ENCODE peak calls at places on chromosomes 6 and 20, in four cellular contexts. X is mesenchymal stem cell, E is H9, V is neuronal stem cell. L is an unnamed sample.

GRCh38 chr20:48745330-48745729 is 82.5 kb downstream of the PREX1 start:
- DNase-seq in X (no peak), E (no peak), V (no peak), L (no peak)

GRCh38 chr20:50121858-50122271 is 8.9 kb upstream of the UBE2V1 start:
- DNase-seq in X (no peak), E (peak), V (no peak), L (peak)

GRCh38 chr6:36765943-36766648 is 68.5 kb downstream of the RAB44 start:
- DNase-seq in X (peak), E (peak), V (peak), L (peak)

GRCh38 chr6:130840050-130840449 is 12.8 kb downstream of the SMLR1 start:
- DNase-seq in X (no peak), E (no peak), V (no peak), L (no peak)

GRCh38 chr6:80541886-80542285 is 435.4 kb downstream of the BCKDHB start:
- DNase-seq in X (no peak), E (no peak), V (no peak), L (no peak)

GRCh38 chr6:128508588-128509296 is 11.7 kb downstream of the PTPRK start:
- DNase-seq in X (peak), E (no peak), V (no peak), L (no peak)

GRCh38 chr6:6942826-6943225 is 164.9 kb upstream of the RREB1 start:
- DNase-seq in X (no peak), E (no peak), V (no peak), L (no peak)

GRCh38 chr6:7566031-7566556 is 23.9 kb upstream of the SNRNP48 start:
- DNase-seq in X (no peak), E (no peak), V (no peak), L (no peak)

GRCh38 chr6:431986-432385 is 40.4 kb downstream of the IRF4 start:
- DNase-seq in X (no peak), E (no peak), V (no peak), L (no peak)

GRCh38 chr6:21213492-21213891 is 380.1 kb upstream of the SOX4 start:
- DNase-seq in X (no peak), E (no peak), V (no peak), L (no peak)

GRCh38 chr6:11754625-11755289 is 23.8 kb downstream of the ADTRP start:
- DNase-seq in X (no peak), E (no peak), V (no peak), L (no peak)

GRCh38 chr6:3748208-3748701 is 3.3 kb downstream of the PXDC1 start:
- DNase-seq in X (peak), E (peak), V (peak), L (peak)

GRCh38 chr6:3432416-3432815 is 24.4 kb downstream of the SLC22A23 start:
- DNase-seq in X (no peak), E (no peak), V (no peak), L (no peak)

GRCh38 chr20:1891263-1892121 is 3.7 kb upstream of the SIRPA start:
- DNase-seq in X (no peak), E (no peak), V (no peak), L (peak)

GRCh38 chr20:50015993-50016770 is 33.4 kb downstream of the SNAI1 start:
- DNase-seq in X (peak), E (no peak), V (no peak), L (peak)

GRCh38 chr6:38349795-38350194 is 289.9 kb downstream of the BTBD9 start:
- DNase-seq in X (peak), E (no peak), V (no peak), L (peak)

GRCh38 chr6:15879372-15880261 is 216.8 kb upstream of the DTNBP1 start:
- DNase-seq in X (peak), E (no peak), V (no peak), L (no peak)

GRCh38 chr6:53103993-53104675 is 38.9 kb downstream of the FBXO9 start:
- DNase-seq in X (peak), E (no peak), V (no peak), L (peak)

GRCh38 chr6:46969206-46969605 is 47.5 kb upstream of the ADGRF5 start:
- DNase-seq in X (no peak), E (no peak), V (no peak), L (no peak)

GRCh38 chr20:20755227-20755626 is 42.8 kb upstream of the RALGAPA2 start:
- DNase-seq in X (no peak), E (no peak), V (no peak), L (no peak)

GRCh38 chr20:6966721-6967120 is 199.2 kb downstream of the BMP2 start:
- DNase-seq in X (peak), E (no peak), V (no peak), L (no peak)

GRCh38 chr6:39952170-39952569 is 17.9 kb upstream of the MOCS1 start:
- DNase-seq in X (no peak), E (no peak), V (no peak), L (no peak)

GRCh38 chr6:125075741-125076481 is 77.7 kb upstream of the TPD52L1 start:
- DNase-seq in X (no peak), E (no peak), V (no peak), L (no peak)

GRCh38 chr6:140071115-140071514 is 696.7 kb upstream of the CITED2 start:
- DNase-seq in X (peak), E (no peak), V (no peak), L (no peak)

GRCh38 chr6:20217900-20218299 is 5.6 kb upstream of the MBOAT1 start:
- DNase-seq in X (no peak), E (no peak), V (no peak), L (no peak)

GRCh38 chr20:61260905-61261304 is 8.8 kb downstream of the CDH4 start:
- DNase-seq in X (no peak), E (peak), V (no peak), L (peak)

GRCh38 chr6:166361080-166361429 is 18.7 kb upstream of the SFT2D1 start:
- DNase-seq in X (peak), E (no peak), V (no peak), L (no peak)

GRCh38 chr20:31236953-31237352 is 20.5 kb upstream of the DEFB115 start:
- DNase-seq in X (no peak), E (no peak), V (no peak), L (no peak)

GRCh38 chr6:100704941-100705340 is 176.2 kb downstream of the ASCC3 start:
- DNase-seq in X (no peak), E (no peak), V (no peak), L (no peak)

GRCh38 chr20:60000271-60001026 is 42.2 kb downstream of the CDH26 start:
- DNase-seq in X (no peak), E (no peak), V (no peak), L (no peak)

GRCh38 chr6:161228911-161229591 is 44.8 kb downstream of the AGPAT4 start:
- DNase-seq in X (peak), E (no peak), V (peak), L (peak)

GRCh38 chr20:38094968-38095689 is 61.6 kb downstream of the RPRD1B start:
- DNase-seq in X (peak), E (no peak), V (no peak), L (no peak)

GRCh38 chr6:32153252-32153834 is 598 bp upstream of the PPT2 start:
- DNase-seq in X (peak), E (peak), V (no peak), L (peak)

GRCh38 chr6:32151131-32151884 is 431 bp downstream of the PRRT1 start:
- DNase-seq in X (no peak), E (no peak), V (no peak), L (no peak)

GRCh38 chr6:32153835-32154513 is at the start of gene PPT2:
- DNase-seq in X (peak), E (peak), V (peak), L (peak)

GRCh38 chr6:32151885-32152311 is at the start of gene PRRT1:
- DNase-seq in X (peak), E (no peak), V (no peak), L (peak)

DNA sequence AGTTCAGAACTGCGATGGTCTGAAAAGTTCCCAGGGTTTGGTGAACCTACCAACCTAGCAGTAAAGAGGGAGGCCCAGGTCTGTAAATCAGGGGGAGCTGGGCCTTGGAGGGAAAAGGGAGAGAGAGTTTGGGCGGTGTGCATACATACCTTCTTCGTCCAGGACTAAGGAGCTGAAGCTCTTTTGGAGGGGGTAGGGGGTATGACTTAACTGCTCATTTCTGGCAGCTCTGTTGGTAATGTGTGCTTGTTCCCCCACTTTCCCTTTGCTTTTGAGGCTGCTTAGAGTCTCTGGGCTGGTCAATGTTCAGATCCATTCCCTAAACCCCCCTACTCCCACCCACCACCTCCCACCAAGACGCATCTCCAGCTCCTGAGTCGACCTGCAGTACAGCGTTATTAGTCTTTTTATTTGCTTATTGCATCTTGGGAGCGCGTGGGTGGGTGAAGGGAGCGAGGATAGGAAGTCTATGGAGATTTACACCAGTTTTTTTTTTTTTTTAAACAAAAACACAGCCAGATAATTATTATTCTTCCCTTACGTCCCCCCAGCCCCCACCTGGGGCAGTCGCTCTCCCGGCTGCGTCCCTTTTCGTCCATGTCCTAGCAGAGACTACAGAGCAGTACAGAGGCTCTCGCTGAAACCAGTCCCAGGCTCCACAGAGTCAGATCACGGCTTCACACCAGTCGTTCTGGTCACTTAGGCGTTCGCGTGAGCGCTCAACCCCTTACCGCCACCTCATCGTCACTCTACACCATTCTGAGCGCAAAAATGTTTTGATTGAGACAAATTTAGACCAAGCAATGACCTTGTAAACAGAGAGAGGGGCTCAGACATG is 894 bp upstream of the PRRT1 start:
- DNase-seq in X (peak), E (no peak), V (no peak), L (no peak)
- H3K23ac ChIP-seq in X (peak), E (no peak), V (no peak), L (peak)

DNA sequence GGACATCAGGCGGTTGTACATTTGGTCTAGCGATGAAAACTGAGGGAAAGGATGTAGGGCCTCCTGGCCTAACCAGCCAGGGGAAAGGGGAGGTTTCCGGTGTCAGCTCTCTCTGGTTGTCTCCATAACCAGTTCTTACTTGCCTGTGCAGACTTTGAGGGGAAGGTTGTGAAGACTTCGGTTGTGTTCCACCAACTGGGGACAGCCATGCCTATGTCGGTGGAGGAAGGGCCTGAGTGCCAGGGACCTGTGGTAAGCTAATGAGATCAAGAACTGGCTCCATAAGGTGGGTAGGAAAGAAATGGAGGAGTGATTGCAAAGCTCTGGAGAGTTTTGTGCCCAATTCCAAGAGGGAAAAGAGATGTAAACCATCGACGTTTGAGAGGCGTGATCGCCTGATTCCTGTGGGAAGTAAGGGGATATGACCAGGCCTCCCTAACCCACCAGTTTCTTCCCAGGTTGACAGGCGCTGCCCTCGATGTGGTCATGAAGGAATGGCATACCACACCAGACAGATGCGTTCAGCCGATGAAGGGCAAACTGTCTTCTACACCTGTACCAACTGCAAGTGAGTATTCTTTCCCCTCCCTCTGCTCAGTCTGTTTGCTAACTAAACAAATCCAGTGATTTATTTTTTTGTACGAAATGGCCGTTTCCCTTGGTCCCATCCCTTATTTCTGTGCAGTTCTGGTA is 847 bp downstream of the POLR1H start:
- DNase-seq in X (peak), E (no peak), V (no peak), L (peak)
- H3K23ac ChIP-seq in X (peak), E (no peak), V (peak), L (no peak)

GRCh38 chr20:63657937-63658748 is at the start of gene RTEL1:
- DNase-seq in X (peak), E (peak), V (peak), L (peak)
- H3K23ac ChIP-seq in X (no peak), E (no peak), V (peak), L (no peak)

GRCh38 chr6:152634773-152635172 is 2.4 kb downstream of the SYNE1 start:
- DNase-seq in X (no peak), E (no peak), V (no peak), L (no peak)
- H3K23ac ChIP-seq in X (no peak), E (no peak), V (no peak), L (no peak)

GRCh38 chr6:24902782-24903181 is 33.0 kb downstream of the RIPOR2 start:
- DNase-seq in X (peak), E (no peak), V (no peak), L (no peak)

GRCh38 chr6:24900917-24901697 is 34.7 kb downstream of the RIPOR2 start:
- DNase-seq in X (no peak), E (no peak), V (no peak), L (no peak)

GRCh38 chr6:24903681-24904080 is 32.1 kb downstream of the RIPOR2 start:
- DNase-seq in X (no peak), E (no peak), V (no peak), L (no peak)

GRCh38 chr6:24899647-24900325 is 36.0 kb downstream of the RIPOR2 start:
- DNase-seq in X (no peak), E (no peak), V (no peak), L (peak)

DNA sequence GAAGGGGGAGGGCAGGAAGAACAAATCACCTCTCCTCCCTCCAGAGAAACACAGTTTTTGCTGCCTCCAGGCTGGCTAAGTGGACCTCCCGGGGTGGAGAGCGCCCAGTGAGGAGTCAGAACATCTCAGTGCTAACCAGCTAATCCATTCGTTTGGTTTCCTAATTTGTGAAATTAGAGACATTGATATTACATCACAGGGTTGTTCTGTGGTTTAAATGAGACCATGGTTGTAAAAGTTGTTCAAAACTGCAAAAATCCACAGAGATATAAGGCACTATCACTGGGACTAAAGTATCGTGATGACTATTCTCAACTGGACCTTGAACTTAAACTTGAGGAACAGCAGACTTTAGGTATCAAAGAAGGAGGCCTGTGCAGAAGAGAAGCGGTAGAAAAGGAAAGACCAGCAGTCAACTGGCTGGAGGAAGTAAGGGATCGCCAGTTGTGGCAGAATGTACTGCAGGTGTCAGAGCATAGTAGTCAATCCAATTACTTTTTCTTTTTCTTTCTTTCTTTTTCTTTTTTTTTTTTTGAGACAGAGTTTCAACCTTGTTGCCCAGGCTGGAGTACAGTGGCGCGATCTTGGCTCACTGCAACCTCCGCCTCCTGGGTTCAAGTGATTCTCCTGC is 33.9 kb downstream of the RIPOR2 start:
- DNase-seq in X (no peak), E (no peak), V (no peak), L (no peak)
- H3K23ac ChIP-seq in X (no peak), E (no peak), V (no peak), L (no peak)